ENCODE peak calls at places on chromosomes 4 and X, in eight cellular contexts. One of them, this sample, is unnamed.

GRCh38 chr4:99117876-99118693 is 26.0 kb downstream of the ADH4 start:
- DNase-seq in body of pancreas: no peak
- DNase-seq in endothelial cell: no peak
- DNase-seq in AG09319: no peak
- DNase-seq in lower lobe of right lung: no peak
- DNase-seq in WTC11: no peak
- DNase-seq in nephron progenitor cell: no peak
- DNase-seq in A549: peak; percentile 3
- DNase-seq in this sample: no peak

GRCh38 chr4:15779336-15779735 is 1.2 kb downstream of the CD38 start:
- DNase-seq in endothelial cell: peak; percentile 30
- DNase-seq in AG09319: no peak
- DNase-seq in nephron progenitor cell: peak; percentile 32
- DNase-seq in A549: peak; percentile 75
- DNase-seq in body of pancreas: peak; percentile 56
- DNase-seq in WTC11: peak; percentile 43
- DNase-seq in lower lobe of right lung: peak; percentile 61
- DNase-seq in this sample: peak; percentile 23

GRCh38 chr4:110484767-110485166 is 8.8 kb downstream of the ENPEP start:
- DNase-seq in lower lobe of right lung: no peak
- DNase-seq in WTC11: no peak
- DNase-seq in A549: no peak
- DNase-seq in endothelial cell: no peak
- DNase-seq in body of pancreas: no peak
- DNase-seq in nephron progenitor cell: no peak
- DNase-seq in AG09319: peak; percentile 35
- DNase-seq in this sample: no peak

GRCh38 chr4:182913036-182913435 is 4.2 kb downstream of the DCTD start:
- DNase-seq in nephron progenitor cell: no peak
- DNase-seq in lower lobe of right lung: no peak
- DNase-seq in A549: no peak
- DNase-seq in body of pancreas: no peak
- DNase-seq in WTC11: no peak
- DNase-seq in AG09319: no peak
- DNase-seq in endothelial cell: no peak
- DNase-seq in this sample: no peak

GRCh38 chr4:2797545-2798305 is 4.8 kb downstream of the SH3BP2 start:
- DNase-seq in nephron progenitor cell: no peak
- DNase-seq in AG09319: no peak
- DNase-seq in WTC11: no peak
- DNase-seq in body of pancreas: peak; percentile 80
- DNase-seq in A549: no peak
- DNase-seq in lower lobe of right lung: peak; percentile 54
- DNase-seq in endothelial cell: peak; percentile 3
- DNase-seq in this sample: peak; percentile 13

GRCh38 chr4:82268050-82268825 is 105.6 kb downstream of the HNRNPD start:
- DNase-seq in endothelial cell: peak; percentile 40
- DNase-seq in AG09319: peak; percentile 3
- DNase-seq in body of pancreas: peak; percentile 59
- DNase-seq in WTC11: peak; percentile 52
- DNase-seq in A549: peak; percentile 55
- DNase-seq in lower lobe of right lung: peak; percentile 55
- DNase-seq in nephron progenitor cell: peak; percentile 55
- DNase-seq in this sample: peak; percentile 50

GRCh38 chr4:38411092-38411491 is 252.9 kb upstream of the KLF3 start:
- DNase-seq in AG09319: no peak
- DNase-seq in A549: no peak
- DNase-seq in body of pancreas: no peak
- DNase-seq in nephron progenitor cell: no peak
- DNase-seq in WTC11: no peak
- DNase-seq in endothelial cell: no peak
- DNase-seq in lower lobe of right lung: no peak
- DNase-seq in this sample: no peak

GRCh38 chr4:48016141-48017107 is at the start of the genes CNGA1 and NIPAL1:
- DNase-seq in lower lobe of right lung: peak; percentile 87
- DNase-seq in body of pancreas: peak; percentile 93
- DNase-seq in WTC11: peak; percentile 92
- DNase-seq in AG09319: no peak
- DNase-seq in A549: peak; percentile 53
- DNase-seq in nephron progenitor cell: peak; percentile 87
- DNase-seq in endothelial cell: peak; percentile 77
- DNase-seq in this sample: peak; percentile 81

GRCh38 chrX:150546711-150547153 is 21.7 kb upstream of the MTM1 start:
- DNase-seq in WTC11: no peak
- DNase-seq in lower lobe of right lung: no peak
- DNase-seq in body of pancreas: no peak
- DNase-seq in A549: no peak
- DNase-seq in nephron progenitor cell: no peak
- DNase-seq in AG09319: no peak
- DNase-seq in endothelial cell: no peak
- DNase-seq in this sample: no peak

GRCh38 chrX:46634577-46634976 is 61.0 kb downstream of the CHST7 start:
- DNase-seq in endothelial cell: no peak
- DNase-seq in body of pancreas: no peak
- DNase-seq in nephron progenitor cell: no peak
- DNase-seq in lower lobe of right lung: no peak
- DNase-seq in A549: no peak
- DNase-seq in WTC11: no peak
- DNase-seq in AG09319: no peak
- DNase-seq in this sample: no peak

GRCh38 chrX:78747471-78747870 is at the start of gene LPAR4:
- DNase-seq in endothelial cell: peak; percentile 14
- DNase-seq in A549: no peak
- DNase-seq in lower lobe of right lung: no peak
- DNase-seq in nephron progenitor cell: peak; percentile 26
- DNase-seq in WTC11: peak; percentile 36
- DNase-seq in body of pancreas: no peak
- DNase-seq in AG09319: no peak
- DNase-seq in this sample: peak; percentile 22

GRCh38 chr4:173528378-173529321 is 1.4 kb downstream of the HAND2 start:
- DNase-seq in nephron progenitor cell: peak; percentile 31
- DNase-seq in A549: no peak
- DNase-seq in WTC11: peak; percentile 49
- DNase-seq in lower lobe of right lung: no peak
- DNase-seq in endothelial cell: no peak
- DNase-seq in AG09319: no peak
- DNase-seq in body of pancreas: no peak
- DNase-seq in this sample: no peak

GRCh38 chr4:155582971-155583437 is 83.6 kb upstream of the GUCY1A1 start:
- DNase-seq in body of pancreas: no peak
- DNase-seq in nephron progenitor cell: no peak
- DNase-seq in A549: no peak
- DNase-seq in endothelial cell: no peak
- DNase-seq in AG09319: peak; percentile 27
- DNase-seq in lower lobe of right lung: no peak
- DNase-seq in WTC11: no peak
- DNase-seq in this sample: no peak

GRCh38 chr4:26601204-26601603 is 17.3 kb downstream of the TBC1D19 start:
- DNase-seq in body of pancreas: no peak
- DNase-seq in nephron progenitor cell: no peak
- DNase-seq in AG09319: no peak
- DNase-seq in A549: no peak
- DNase-seq in lower lobe of right lung: no peak
- DNase-seq in WTC11: no peak
- DNase-seq in endothelial cell: no peak
- DNase-seq in this sample: no peak

GRCh38 chr4:24887881-24888430 is 24.9 kb downstream of the CCDC149 start:
- DNase-seq in lower lobe of right lung: no peak
- DNase-seq in body of pancreas: no peak
- DNase-seq in WTC11: no peak
- DNase-seq in AG09319: no peak
- DNase-seq in A549: no peak
- DNase-seq in nephron progenitor cell: no peak
- DNase-seq in endothelial cell: no peak
- DNase-seq in this sample: no peak

GRCh38 chrX:24014388-24015018 is 12.5 kb downstream of the KLHL15 start:
- DNase-seq in body of pancreas: no peak
- DNase-seq in lower lobe of right lung: no peak
- DNase-seq in nephron progenitor cell: no peak
- DNase-seq in WTC11: no peak
- DNase-seq in AG09319: no peak
- DNase-seq in endothelial cell: no peak
- DNase-seq in A549: no peak
- DNase-seq in this sample: no peak

GRCh38 chr4:183876268-183876934 is 28.7 kb upstream of the STOX2 start:
- DNase-seq in WTC11: no peak
- DNase-seq in nephron progenitor cell: no peak
- DNase-seq in lower lobe of right lung: peak; percentile 88
- DNase-seq in endothelial cell: no peak
- DNase-seq in A549: peak; percentile 62
- DNase-seq in body of pancreas: peak; percentile 86
- DNase-seq in AG09319: peak; percentile 20
- DNase-seq in this sample: no peak

GRCh38 chr4:6011686-6012085 is 6.5 kb downstream of the C4orf50 start:
- DNase-seq in nephron progenitor cell: no peak
- DNase-seq in body of pancreas: peak; percentile 80
- DNase-seq in lower lobe of right lung: peak; percentile 59
- DNase-seq in A549: no peak
- DNase-seq in AG09319: no peak
- DNase-seq in WTC11: no peak
- DNase-seq in endothelial cell: no peak
- DNase-seq in this sample: no peak

GRCh38 chr4:10179957-10180602 is 63.5 kb upstream of the WDR1 start:
- DNase-seq in A549: no peak
- DNase-seq in AG09319: no peak
- DNase-seq in endothelial cell: no peak
- DNase-seq in nephron progenitor cell: no peak
- DNase-seq in lower lobe of right lung: no peak
- DNase-seq in WTC11: no peak
- DNase-seq in body of pancreas: no peak
- DNase-seq in this sample: no peak

GRCh38 chrX:119272882-119273806 is 37.1 kb downstream of the PGRMC1 start:
- DNase-seq in AG09319: no peak
- DNase-seq in endothelial cell: peak; percentile 66
- DNase-seq in A549: no peak
- DNase-seq in nephron progenitor cell: no peak
- DNase-seq in WTC11: peak; percentile 83
- DNase-seq in body of pancreas: peak; percentile 43
- DNase-seq in lower lobe of right lung: peak; percentile 52
- DNase-seq in this sample: peak; percentile 62

GRCh38 chrX:105909576-105909975 is 87.2 kb downstream of the NRK start:
- DNase-seq in lower lobe of right lung: no peak
- DNase-seq in WTC11: no peak
- DNase-seq in nephron progenitor cell: no peak
- DNase-seq in body of pancreas: no peak
- DNase-seq in AG09319: no peak
- DNase-seq in endothelial cell: no peak
- DNase-seq in A549: no peak
- DNase-seq in this sample: no peak

GRCh38 chr4:20591571-20592455 is 108.4 kb upstream of the PACRGL start:
- DNase-seq in lower lobe of right lung: no peak
- DNase-seq in WTC11: no peak
- DNase-seq in AG09319: no peak
- DNase-seq in nephron progenitor cell: no peak
- DNase-seq in body of pancreas: no peak
- DNase-seq in A549: no peak
- DNase-seq in endothelial cell: no peak
- DNase-seq in this sample: no peak

GRCh38 chrX:56232221-56233082 is at the start of gene KLF8:
- DNase-seq in A549: no peak
- DNase-seq in nephron progenitor cell: peak; percentile 30
- DNase-seq in endothelial cell: peak; percentile 13
- DNase-seq in body of pancreas: peak; percentile 71
- DNase-seq in lower lobe of right lung: peak; percentile 69
- DNase-seq in WTC11: peak; percentile 50
- DNase-seq in AG09319: no peak
- DNase-seq in this sample: peak; percentile 29

DNA sequence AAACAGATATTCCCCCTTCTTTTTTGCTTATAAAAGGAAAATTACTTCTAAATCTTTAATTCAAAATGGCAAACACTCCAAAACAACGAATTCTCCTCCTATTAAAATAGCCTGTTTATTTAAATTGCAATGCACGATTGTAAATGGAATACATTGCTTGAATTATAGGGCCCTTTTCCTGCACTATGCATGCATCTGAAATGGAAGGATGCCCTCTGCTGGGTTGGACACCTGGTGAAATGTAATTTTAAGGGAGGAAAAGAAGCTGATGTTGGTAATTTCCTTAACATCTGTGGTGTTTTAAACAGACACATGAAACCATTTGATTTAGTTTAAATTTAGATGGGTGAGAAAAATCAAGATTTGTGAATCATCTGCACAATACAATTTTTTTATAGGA is 72.8 kb downstream of the GRXCR1 start:
- DNase-seq in AG09319: no peak
- DNase-seq in nephron progenitor cell: no peak
- DNase-seq in lower lobe of right lung: no peak
- DNase-seq in endothelial cell: peak; percentile 6
- DNase-seq in A549: no peak
- DNase-seq in WTC11: no peak
- DNase-seq in body of pancreas: peak; percentile 6
- DNase-seq in this sample: no peak
- TF ChIP-seq CTCF in AG09319: no peak
- TF ChIP-seq CTCF in nephron progenitor cell: no peak
- TF ChIP-seq CTCF in lower lobe of right lung: no peak
- TF ChIP-seq CTCF in endothelial cell: no peak
- TF ChIP-seq CTCF in A549: no peak
- TF ChIP-seq CTCF in WTC11: no peak
- TF ChIP-seq CTCF in body of pancreas: no peak
- TF ChIP-seq CTCF in this sample: peak; percentile 19

GRCh38 chrX:68238568-68238967 is 194.7 kb downstream of the OPHN1 start:
- DNase-seq in body of pancreas: no peak
- DNase-seq in A549: peak; percentile 19
- DNase-seq in lower lobe of right lung: no peak
- DNase-seq in AG09319: no peak
- DNase-seq in WTC11: peak; percentile 51
- DNase-seq in endothelial cell: peak; percentile 18
- DNase-seq in nephron progenitor cell: no peak
- DNase-seq in this sample: peak; percentile 15
- TF ChIP-seq CTCF in body of pancreas: no peak
- TF ChIP-seq CTCF in A549: peak; percentile 45
- TF ChIP-seq CTCF in lower lobe of right lung: peak; percentile 30
- TF ChIP-seq CTCF in AG09319: peak; percentile 35
- TF ChIP-seq CTCF in WTC11: peak; percentile 39
- TF ChIP-seq CTCF in endothelial cell: peak; percentile 55
- TF ChIP-seq CTCF in nephron progenitor cell: peak; percentile 15
- TF ChIP-seq CTCF in this sample: peak; percentile 27

GRCh38 chrX:7132335-7133035 is 15.0 kb upstream of the STS start:
- DNase-seq in A549: peak; percentile 90
- DNase-seq in endothelial cell: peak; percentile 33
- DNase-seq in body of pancreas: peak; percentile 89
- DNase-seq in lower lobe of right lung: peak; percentile 74
- DNase-seq in nephron progenitor cell: peak; percentile 27
- DNase-seq in AG09319: no peak
- DNase-seq in WTC11: peak; percentile 52
- DNase-seq in this sample: peak; percentile 35
- TF ChIP-seq CTCF in A549: peak; percentile 53
- TF ChIP-seq CTCF in endothelial cell: no peak
- TF ChIP-seq CTCF in body of pancreas: no peak
- TF ChIP-seq CTCF in lower lobe of right lung: peak; percentile 39
- TF ChIP-seq CTCF in nephron progenitor cell: no peak
- TF ChIP-seq CTCF in AG09319: peak; percentile 43
- TF ChIP-seq CTCF in WTC11: no peak
- TF ChIP-seq CTCF in this sample: no peak

DNA sequence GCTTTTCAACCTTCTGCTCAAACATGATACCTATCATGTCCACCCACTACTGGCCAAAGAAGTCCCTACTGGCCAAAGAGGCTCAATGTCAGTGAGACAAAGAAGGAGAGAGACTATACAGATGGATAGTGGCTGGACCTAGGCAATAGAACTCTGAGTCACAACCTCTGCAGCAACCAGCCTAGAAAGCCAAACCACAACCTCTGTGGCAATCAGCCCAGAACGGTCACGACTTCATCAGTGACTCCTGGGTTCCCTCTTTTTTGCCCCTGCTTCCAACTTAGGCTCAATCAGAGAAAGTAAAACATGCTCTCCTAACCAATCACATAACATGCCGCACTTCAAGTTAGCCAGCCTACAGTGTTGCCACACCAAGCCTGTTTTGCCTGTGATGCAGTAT is 203.5 kb downstream of the ANAPC10 start:
- DNase-seq in endothelial cell: no peak
- DNase-seq in nephron progenitor cell: no peak
- DNase-seq in WTC11: no peak
- DNase-seq in AG09319: no peak
- DNase-seq in body of pancreas: peak; percentile 18
- DNase-seq in lower lobe of right lung: peak; percentile 49
- DNase-seq in A549: no peak
- DNase-seq in this sample: no peak
- TF ChIP-seq CTCF in endothelial cell: no peak
- TF ChIP-seq CTCF in nephron progenitor cell: no peak
- TF ChIP-seq CTCF in WTC11: no peak
- TF ChIP-seq CTCF in AG09319: no peak
- TF ChIP-seq CTCF in body of pancreas: no peak
- TF ChIP-seq CTCF in lower lobe of right lung: no peak
- TF ChIP-seq CTCF in A549: no peak
- TF ChIP-seq CTCF in this sample: no peak